ENCODE peak calls at places on chromosome 9, in eight cellular contexts. One of them, this sample, is unnamed.
A peak's percentile ranks its signal among the peaks of the same experiment; 100 is the strongest.

GRCh38 chr9:21434202-21435014 is 5.8 kb upstream of the IFNA1 start:
- DNase-seq in heart left ventricle: no peak
- DNase-seq in lung: no peak
- DNase-seq in K562: no peak
- DNase-seq in uterus: no peak
- DNase-seq in OCI-LY7: peak; percentile 57
- DNase-seq in ovary: no peak
- DNase-seq in fibroblast of lung: peak; percentile 62
- DNase-seq in this sample: peak; percentile 68

GRCh38 chr9:105103776-105104175 is 140.7 kb upstream of the SLC44A1 start:
- DNase-seq in heart left ventricle: no peak
- DNase-seq in lung: no peak
- DNase-seq in K562: no peak
- DNase-seq in uterus: no peak
- DNase-seq in OCI-LY7: no peak
- DNase-seq in ovary: no peak
- DNase-seq in fibroblast of lung: peak; percentile 64
- DNase-seq in this sample: no peak

GRCh38 chr9:127384016-127384730 is 12.8 kb upstream of the SLC2A8 start:
- DNase-seq in heart left ventricle: peak; percentile 48
- DNase-seq in lung: no peak
- DNase-seq in K562: no peak
- DNase-seq in uterus: peak; percentile 7
- DNase-seq in OCI-LY7: no peak
- DNase-seq in ovary: no peak
- DNase-seq in fibroblast of lung: no peak
- DNase-seq in this sample: no peak

GRCh38 chr9:133505186-133505830 is 19.5 kb downstream of the MYMK start:
- DNase-seq in heart left ventricle: peak; percentile 58
- DNase-seq in lung: no peak
- DNase-seq in K562: no peak
- DNase-seq in uterus: no peak
- DNase-seq in OCI-LY7: no peak
- DNase-seq in ovary: peak; percentile 35
- DNase-seq in fibroblast of lung: peak; percentile 48
- DNase-seq in this sample: no peak

GRCh38 chr9:106697390-106697789 is 165.6 kb upstream of the ZNF462 start:
- DNase-seq in heart left ventricle: no peak
- DNase-seq in lung: no peak
- DNase-seq in K562: no peak
- DNase-seq in uterus: no peak
- DNase-seq in OCI-LY7: no peak
- DNase-seq in ovary: no peak
- DNase-seq in fibroblast of lung: no peak
- DNase-seq in this sample: no peak

GRCh38 chr9:108162664-108163063 is 673.1 kb upstream of the KLF4 start:
- DNase-seq in heart left ventricle: no peak
- DNase-seq in lung: no peak
- DNase-seq in K562: no peak
- DNase-seq in uterus: no peak
- DNase-seq in OCI-LY7: no peak
- DNase-seq in ovary: no peak
- DNase-seq in fibroblast of lung: peak; percentile 94
- DNase-seq in this sample: no peak

GRCh38 chr9:22211588-22212360 is 202.7 kb upstream of the CDKN2B start:
- DNase-seq in heart left ventricle: no peak
- DNase-seq in lung: no peak
- DNase-seq in K562: no peak
- DNase-seq in uterus: no peak
- DNase-seq in OCI-LY7: no peak
- DNase-seq in ovary: no peak
- DNase-seq in fibroblast of lung: peak; percentile 97
- DNase-seq in this sample: no peak

GRCh38 chr9:96651626-96652025 is 3.5 kb downstream of the PRXL2C start:
- DNase-seq in heart left ventricle: no peak
- DNase-seq in lung: no peak
- DNase-seq in K562: no peak
- DNase-seq in uterus: no peak
- DNase-seq in OCI-LY7: peak; percentile 36
- DNase-seq in ovary: no peak
- DNase-seq in fibroblast of lung: no peak
- DNase-seq in this sample: peak; percentile 33

GRCh38 chr9:28714175-28714574 is 1140.9 kb upstream of the C9orf72 start:
- DNase-seq in heart left ventricle: no peak
- DNase-seq in lung: no peak
- DNase-seq in K562: no peak
- DNase-seq in uterus: no peak
- DNase-seq in OCI-LY7: no peak
- DNase-seq in ovary: no peak
- DNase-seq in fibroblast of lung: no peak
- DNase-seq in this sample: no peak

GRCh38 chr9:35553670-35554543 is 51.2 kb upstream of the TESK1 start:
- DNase-seq in heart left ventricle: no peak
- DNase-seq in lung: peak; percentile 69
- DNase-seq in K562: peak; percentile 70
- DNase-seq in uterus: peak; percentile 78
- DNase-seq in OCI-LY7: peak; percentile 67
- DNase-seq in ovary: peak; percentile 78
- DNase-seq in fibroblast of lung: peak; percentile 60
- DNase-seq in this sample: peak; percentile 56

GRCh38 chr9:91951944-91952520 is 2.0 kb upstream of the ROR2 start:
- DNase-seq in heart left ventricle: no peak
- DNase-seq in lung: no peak
- DNase-seq in K562: no peak
- DNase-seq in uterus: no peak
- DNase-seq in OCI-LY7: no peak
- DNase-seq in ovary: no peak
- DNase-seq in fibroblast of lung: no peak
- DNase-seq in this sample: no peak

GRCh38 chr9:107587175-107587963 is 97.8 kb upstream of the KLF4 start:
- DNase-seq in heart left ventricle: peak; percentile 76
- DNase-seq in lung: peak; percentile 46
- DNase-seq in K562: no peak
- DNase-seq in uterus: peak; percentile 68
- DNase-seq in OCI-LY7: no peak
- DNase-seq in ovary: no peak
- DNase-seq in fibroblast of lung: no peak
- DNase-seq in this sample: peak; percentile 98

GRCh38 chr9:113369583-113370140 is 7.1 kb downstream of the HDHD3 start:
- DNase-seq in heart left ventricle: no peak
- DNase-seq in lung: no peak
- DNase-seq in K562: no peak
- DNase-seq in uterus: no peak
- DNase-seq in OCI-LY7: no peak
- DNase-seq in ovary: no peak
- DNase-seq in fibroblast of lung: no peak
- DNase-seq in this sample: no peak

GRCh38 chr9:94169978-94170377 is 85.7 kb downstream of the PTPDC1 start:
- DNase-seq in heart left ventricle: no peak
- DNase-seq in lung: no peak
- DNase-seq in K562: no peak
- DNase-seq in uterus: no peak
- DNase-seq in OCI-LY7: no peak
- DNase-seq in ovary: no peak
- DNase-seq in fibroblast of lung: no peak
- DNase-seq in this sample: no peak
- H3K4me1 ChIP-seq in heart left ventricle: peaks cover 77% of the 10 kb centered on the region
- H3K4me1 ChIP-seq in lung: peaks cover 27% of the 10 kb centered on the region
- H3K4me1 ChIP-seq in K562: peaks cover 9% of the 10 kb centered on the region
- H3K4me1 ChIP-seq in uterus: no peaks in the 10 kb centered on the region
- H3K4me1 ChIP-seq in OCI-LY7: peaks cover 72% of the 10 kb centered on the region
- H3K4me1 ChIP-seq in ovary: peaks cover 17% of the 10 kb centered on the region
- H3K4me1 ChIP-seq in fibroblast of lung: peaks cover 5% of the 10 kb centered on the region
- H3K4me1 ChIP-seq in this sample: peaks cover 4% of the 10 kb centered on the region

DNA sequence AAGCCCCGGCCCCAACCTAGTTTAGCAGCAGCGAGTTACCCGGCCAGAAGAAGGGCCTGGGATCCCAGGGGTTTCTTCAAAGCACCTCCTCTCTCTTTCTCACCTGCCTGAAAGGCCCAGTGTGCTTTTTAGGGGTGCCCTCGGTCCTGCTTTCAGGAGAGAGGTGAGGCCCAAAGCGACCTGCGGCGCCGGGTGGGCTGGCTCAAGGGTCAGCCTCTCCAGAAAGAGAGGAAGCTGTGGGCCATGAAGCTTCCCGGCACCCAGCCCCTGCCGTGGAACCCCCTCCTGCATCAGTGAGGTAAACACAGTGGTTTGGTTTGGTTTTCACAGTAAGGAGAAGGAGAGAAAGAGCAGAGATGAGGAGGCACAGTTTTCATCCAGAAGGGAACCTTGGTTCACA is 4.3 kb downstream of the FOXB2 start:
- DNase-seq in heart left ventricle: no peak
- DNase-seq in lung: no peak
- DNase-seq in K562: no peak
- DNase-seq in uterus: no peak
- DNase-seq in OCI-LY7: no peak
- DNase-seq in ovary: no peak
- DNase-seq in fibroblast of lung: no peak
- DNase-seq in this sample: no peak
- H3K9me3 ChIP-seq in heart left ventricle: no peaks in the 10 kb centered on the region
- H3K9me3 ChIP-seq in lung: no peaks in the 10 kb centered on the region
- H3K9me3 ChIP-seq in K562: no peaks in the 10 kb centered on the region
- H3K9me3 ChIP-seq in uterus: no peaks in the 10 kb centered on the region
- H3K9me3 ChIP-seq in OCI-LY7: no peaks in the 10 kb centered on the region
- H3K9me3 ChIP-seq in ovary: no peaks in the 10 kb centered on the region
- H3K9me3 ChIP-seq in fibroblast of lung: no peaks in the 10 kb centered on the region
- H3K9me3 ChIP-seq in this sample: no peaks in the 10 kb centered on the region

GRCh38 chr9:128899566-128900322 is 17.8 kb downstream of the LRRC8A start:
- DNase-seq in heart left ventricle: no peak
- DNase-seq in lung: no peak
- DNase-seq in K562: no peak
- DNase-seq in uterus: no peak
- DNase-seq in OCI-LY7: no peak
- DNase-seq in ovary: no peak
- DNase-seq in fibroblast of lung: no peak
- DNase-seq in this sample: peak; percentile 18
- H3K4me1 ChIP-seq in heart left ventricle: peaks cover 46% of the 10 kb centered on the region
- H3K4me1 ChIP-seq in lung: no peaks in the 10 kb centered on the region
- H3K4me1 ChIP-seq in K562: no peaks in the 10 kb centered on the region
- H3K4me1 ChIP-seq in uterus: no peaks in the 10 kb centered on the region
- H3K4me1 ChIP-seq in OCI-LY7: peaks cover 42% of the 10 kb centered on the region
- H3K4me1 ChIP-seq in ovary: no peaks in the 10 kb centered on the region
- H3K4me1 ChIP-seq in fibroblast of lung: peaks cover 2% of the 10 kb centered on the region
- H3K4me1 ChIP-seq in this sample: no peaks in the 10 kb centered on the region

GRCh38 chr9:109471475-109471874 is 26.6 kb downstream of the PTPN3 start:
- DNase-seq in heart left ventricle: no peak
- DNase-seq in lung: no peak
- DNase-seq in K562: no peak
- DNase-seq in uterus: no peak
- DNase-seq in OCI-LY7: no peak
- DNase-seq in ovary: no peak
- DNase-seq in fibroblast of lung: no peak
- DNase-seq in this sample: no peak

GRCh38 chr9:109467936-109468335 is 30.2 kb downstream of the PTPN3 start:
- DNase-seq in heart left ventricle: no peak
- DNase-seq in lung: no peak
- DNase-seq in K562: no peak
- DNase-seq in uterus: no peak
- DNase-seq in OCI-LY7: no peak
- DNase-seq in ovary: no peak
- DNase-seq in fibroblast of lung: no peak
- DNase-seq in this sample: no peak

GRCh38 chr9:109466623-109467590 is 31.2 kb downstream of the PTPN3 start:
- DNase-seq in heart left ventricle: no peak
- DNase-seq in lung: no peak
- DNase-seq in K562: no peak
- DNase-seq in uterus: no peak
- DNase-seq in OCI-LY7: no peak
- DNase-seq in ovary: no peak
- DNase-seq in fibroblast of lung: peak; percentile 44
- DNase-seq in this sample: no peak

GRCh38 chr9:109469646-109470358 is 28.3 kb downstream of the PTPN3 start:
- DNase-seq in heart left ventricle: no peak
- DNase-seq in lung: peak; percentile 68
- DNase-seq in K562: peak; percentile 64
- DNase-seq in uterus: peak; percentile 38
- DNase-seq in OCI-LY7: peak; percentile 67
- DNase-seq in ovary: peak; percentile 53
- DNase-seq in fibroblast of lung: peak; percentile 74
- DNase-seq in this sample: peak; percentile 82

DNA sequence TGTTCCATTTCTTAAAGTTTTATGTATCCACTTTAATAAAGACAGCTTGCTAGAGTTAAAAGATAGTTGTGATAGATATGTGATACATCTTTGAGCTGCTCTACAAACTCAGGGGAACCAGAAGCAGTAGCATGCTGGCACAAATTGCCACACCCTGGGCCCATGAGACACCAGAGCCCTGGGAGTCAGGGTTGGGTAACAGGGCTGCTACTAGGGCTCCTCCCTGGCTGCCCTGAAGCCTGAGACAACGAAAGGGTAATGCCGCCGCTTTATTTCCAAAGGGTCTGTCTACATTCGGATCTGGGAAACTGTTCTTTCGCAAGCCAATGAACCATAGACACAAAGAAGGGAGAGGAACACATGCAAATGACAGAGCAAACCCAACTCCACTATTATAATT is 29.2 kb downstream of the PTPN3 start:
- DNase-seq in heart left ventricle: no peak
- DNase-seq in lung: no peak
- DNase-seq in K562: no peak
- DNase-seq in uterus: no peak
- DNase-seq in OCI-LY7: no peak
- DNase-seq in ovary: no peak
- DNase-seq in fibroblast of lung: no peak
- DNase-seq in this sample: no peak
- H3K9me3 ChIP-seq in heart left ventricle: no peaks in the 10 kb centered on the region
- H3K9me3 ChIP-seq in lung: no peaks in the 10 kb centered on the region
- H3K9me3 ChIP-seq in K562: no peaks in the 10 kb centered on the region
- H3K9me3 ChIP-seq in uterus: no peaks in the 10 kb centered on the region
- H3K9me3 ChIP-seq in OCI-LY7: no peaks in the 10 kb centered on the region
- H3K9me3 ChIP-seq in ovary: no peaks in the 10 kb centered on the region
- H3K9me3 ChIP-seq in fibroblast of lung: no peaks in the 10 kb centered on the region
- H3K9me3 ChIP-seq in this sample: no peaks in the 10 kb centered on the region

DNA sequence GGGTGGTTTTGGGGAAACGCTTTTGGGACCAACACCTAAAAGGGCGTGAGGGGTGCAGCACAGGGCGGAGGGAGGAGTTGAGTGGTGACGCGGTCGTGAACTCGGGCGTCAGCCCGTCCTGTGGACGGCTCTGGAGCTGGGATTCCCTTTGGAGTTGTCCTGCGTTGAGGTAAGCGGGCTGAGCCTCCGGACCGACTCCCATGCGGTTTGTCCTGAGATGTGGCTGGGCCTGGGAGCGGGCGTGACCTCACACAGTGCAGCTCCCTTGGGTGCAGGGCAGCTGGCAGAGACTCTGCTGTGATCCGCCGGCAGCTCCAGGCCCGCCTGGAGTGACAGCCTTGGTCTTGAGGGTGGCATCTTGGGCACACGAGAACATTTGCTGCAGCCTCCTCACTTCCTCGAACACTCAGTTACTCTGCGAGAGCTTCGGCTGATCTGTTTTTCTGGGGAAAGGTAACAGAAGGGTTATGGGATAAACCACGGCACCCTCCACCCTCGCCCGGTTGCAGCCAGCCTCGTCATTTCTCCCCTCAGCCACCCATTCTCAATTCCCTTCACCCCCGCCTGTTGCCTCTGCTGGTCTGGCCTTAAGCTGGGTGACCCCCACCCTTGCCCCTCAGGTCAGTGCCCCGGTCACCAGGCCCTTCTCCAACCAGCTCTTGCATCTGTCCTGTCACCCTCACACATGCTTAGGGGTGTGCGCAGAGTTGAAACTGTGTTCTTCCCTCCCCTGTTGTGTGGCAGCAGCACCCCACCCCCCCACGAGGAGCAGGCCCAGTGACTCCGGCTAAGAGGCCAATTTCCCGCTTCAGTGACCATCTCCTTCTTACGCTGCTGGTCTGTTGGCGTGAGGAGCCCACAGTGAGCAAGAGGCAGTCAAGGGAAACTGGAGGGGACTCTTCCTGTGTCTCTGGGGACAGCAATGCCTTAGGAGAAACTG is 94.2 kb upstream of the COL5A1 start:
- DNase-seq in heart left ventricle: no peak
- DNase-seq in lung: no peak
- DNase-seq in K562: no peak
- DNase-seq in uterus: no peak
- DNase-seq in OCI-LY7: no peak
- DNase-seq in ovary: no peak
- DNase-seq in fibroblast of lung: no peak
- DNase-seq in this sample: no peak
- H3K4me1 ChIP-seq in heart left ventricle: peaks cover 27% of the 10 kb centered on the region
- H3K4me1 ChIP-seq in lung: no peaks in the 10 kb centered on the region
- H3K4me1 ChIP-seq in K562: no peaks in the 10 kb centered on the region
- H3K4me1 ChIP-seq in uterus: no peaks in the 10 kb centered on the region
- H3K4me1 ChIP-seq in OCI-LY7: no peaks in the 10 kb centered on the region
- H3K4me1 ChIP-seq in ovary: peaks cover 6% of the 10 kb centered on the region
- H3K4me1 ChIP-seq in fibroblast of lung: peaks cover 20% of the 10 kb centered on the region
- H3K4me1 ChIP-seq in this sample: no peaks in the 10 kb centered on the region

This sample was measured in small intestine.